ENCODE peak calls at places on chromosome 21, in five cellular contexts. R, N, T, A and G are unnamed samples.

GRCh38 chr21:44349847-44350772 is 3.3 kb upstream of the TRPM2 start:
- DNase-seq in R (no peak), N (no peak), T (no peak), A (no peak), G (peak; percentile 84)

GRCh38 chr21:37636152-37636860 is 269.7 kb downstream of the DYRK1A start:
- DNase-seq in R (peak; percentile 76), N (peak; percentile 91), T (no peak), A (no peak), G (no peak)

GRCh38 chr21:25342811-25343210 is 264.5 kb downstream of the MRPL39 start:
- DNase-seq in R (peak; percentile 67), N (no peak), T (no peak), A (no peak), G (no peak)

GRCh38 chr21:32844076-32844475 is 72.5 kb upstream of the PAXBP1 start:
- DNase-seq in R (no peak), N (no peak), T (no peak), A (no peak), G (no peak)

GRCh38 chr21:44525431-44526095 is 14.4 kb downstream of the KRTAP10-1 start:
- DNase-seq in R (no peak), N (no peak), T (no peak), A (no peak), G (no peak)

GRCh38 chr21:46081022-46081861 is 16.7 kb upstream of the COL6A2 start:
- DNase-seq in R (no peak), N (peak; percentile 72), T (no peak), A (no peak), G (peak; percentile 84)

GRCh38 chr21:32007461-32007860 is 134.6 kb downstream of the HUNK start:
- DNase-seq in R (no peak), N (no peak), T (no peak), A (no peak), G (no peak)

GRCh38 chr21:33189237-33189636 is 40.5 kb upstream of the IFNAR2 start:
- DNase-seq in R (no peak), N (no peak), T (no peak), A (no peak), G (no peak)

GRCh38 chr21:45115141-45115540 is 40.8 kb downstream of the ADARB1 start:
- DNase-seq in R (no peak), N (no peak), T (no peak), A (no peak), G (no peak)